ENCODE peak calls at places on chromosomes 12 and 14, in six cellular contexts. T is NCI-H446, K is HTR-8/SVneo, H is ovary, X is B cell, F is left kidney. A is an unnamed sample.

GRCh38 chr12:63041601-63042000 is 106.7 kb upstream of the PPM1H start:
- DNase-seq in H (no peak), T (no peak), X (no peak), K (no peak), F (no peak), A (no peak)

GRCh38 chr14:90091393-90091792 is 29.6 kb downstream of the KCNK13 start:
- DNase-seq in F (peak), K (no peak), X (no peak), T (peak), H (no peak), A (peak)

GRCh38 chr12:52353766-52354165 is 13.5 kb downstream of the KRT85 start:
- DNase-seq in H (no peak), X (no peak), K (no peak), F (no peak), T (no peak), A (no peak)

GRCh38 chr14:69045857-69046351 is 66.8 kb upstream of the ACTN1 start:
- DNase-seq in X (no peak), K (no peak), F (no peak), H (peak), T (no peak), A (no peak)

GRCh38 chr14:94638330-94638729 is 26.1 kb downstream of the SERPINA3 start:
- DNase-seq in H (no peak), K (no peak), X (no peak), T (no peak), F (peak), A (no peak)

GRCh38 chr12:87756111-87756510 is 273.1 kb downstream of the C12orf50 start:
- DNase-seq in T (no peak), F (no peak), K (peak), H (no peak), X (no peak), A (no peak)

GRCh38 chr12:50239355-50239891 is 43.9 kb downstream of the LIMA1 start:
- DNase-seq in K (no peak), H (no peak), F (no peak), T (no peak), X (no peak), A (no peak)

GRCh38 chr14:92883066-92883465 is 39.9 kb upstream of the CHGA start:
- DNase-seq in K (no peak), X (no peak), F (no peak), T (no peak), H (no peak), A (no peak)

GRCh38 chr12:53789570-53789969 is 37.8 kb upstream of the CISTR start:
- DNase-seq in H (no peak), K (no peak), T (no peak), F (no peak), X (no peak), A (no peak)

A was measured in retinal pigment epithelial cell.